ENCODE peak calls at places on chromosomes 2 and 18, in eight cellular contexts. B, P, M, U, T, Q, J and H are unnamed samples.

GRCh38 chr2:219901155-219901554 is 273.7 kb downstream of the SLC4A3 start:
- DNase-seq in J (no peak), U (no peak), P (no peak), T (no peak), Q (no peak), B (no peak), M (no peak), H (no peak)

GRCh38 chr18:8139971-8140406 is 469.2 kb upstream of the RAB12 start:
- DNase-seq in B (peak), U (no peak), M (peak), T (peak), J (no peak), P (peak), Q (peak), H (no peak)

GRCh38 chr18:76407681-76408080 is 87.4 kb downstream of the ZNF516 start:
- DNase-seq in P (no peak), Q (no peak), J (no peak), T (no peak), M (no peak), U (no peak), B (peak), H (no peak)

GRCh38 chr2:176784633-176785193 is 427.9 kb upstream of the HNRNPA3 start:
- DNase-seq in B (no peak), U (no peak), P (no peak), M (no peak), Q (no peak), T (no peak), J (no peak), H (no peak)

GRCh38 chr2:201471732-201472395 is 20.3 kb downstream of the STRADB start:
- DNase-seq in T (no peak), Q (peak), B (no peak), P (no peak), M (peak), J (no peak), U (no peak), H (no peak)

GRCh38 chr2:149363953-149364352 is 33.6 kb downstream of the LYPD6 start:
- DNase-seq in U (no peak), P (no peak), T (no peak), M (no peak), J (no peak), Q (no peak), B (no peak), H (no peak)

GRCh38 chr2:13015941-13016340 is 299.2 kb downstream of the TRIB2 start:
- DNase-seq in J (no peak), B (no peak), M (no peak), T (no peak), U (no peak), P (no peak), Q (no peak), H (no peak)

GRCh38 chr18:31278609-31279071 is 39.3 kb upstream of the DSG1 start:
- DNase-seq in P (no peak), M (no peak), Q (peak), J (no peak), B (no peak), U (no peak), T (no peak), H (no peak)

GRCh38 chr2:42567806-42568429 is 514 bp upstream of the MTA3 start:
- DNase-seq in M (peak), P (peak), B (peak), Q (peak), T (peak), U (no peak), J (peak), H (no peak)

GRCh38 chr18:79625195-79625923 is 54.2 kb upstream of the CTDP1 start:
- DNase-seq in Q (no peak), P (peak), M (no peak), T (no peak), U (no peak), J (no peak), B (no peak), H (no peak)

GRCh38 chr2:28906376-28906775 is 11.9 kb downstream of the WDR43 start:
- DNase-seq in T (no peak), U (no peak), M (no peak), Q (no peak), P (no peak), B (no peak), J (no peak), H (no peak)

GRCh38 chr2:176088937-176089842 is 3.3 kb upstream of the HOXD13 start:
- DNase-seq in J (no peak), U (no peak), Q (no peak), P (no peak), M (no peak), T (no peak), B (no peak), H (no peak)

GRCh38 chr2:73091696-73092095 is 20.2 kb upstream of the SFXN5 start:
- DNase-seq in M (no peak), B (no peak), U (no peak), Q (no peak), T (no peak), P (no peak), J (no peak), H (no peak)

DNA sequence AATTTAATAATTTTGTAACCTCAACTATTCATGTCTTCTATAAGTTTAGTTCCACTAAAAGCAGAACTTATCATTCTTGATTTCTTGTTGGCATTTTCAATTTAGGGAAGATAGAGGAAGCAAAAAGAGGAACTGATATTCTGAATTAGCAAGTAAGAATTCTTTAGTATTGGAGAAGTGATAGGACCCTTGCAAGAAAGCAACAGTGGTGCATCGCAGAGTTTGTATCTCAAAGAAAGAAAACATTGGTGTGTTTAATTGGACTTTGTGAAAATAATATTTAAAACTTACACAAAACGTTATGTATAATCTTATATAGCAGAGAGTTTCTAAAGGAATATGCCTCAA is 36.5 kb upstream of the TNFRSF11A start:
- DNase-seq in Q (no peak), J (no peak), T (no peak), U (no peak), B (no peak), M (no peak), P (no peak), H (no peak)
- H3K27ac ChIP-seq in Q (no peak), J (no peak), T (no peak), U (no peak), B (no peak), M (no peak), P (no peak), H (no peak)

DNA sequence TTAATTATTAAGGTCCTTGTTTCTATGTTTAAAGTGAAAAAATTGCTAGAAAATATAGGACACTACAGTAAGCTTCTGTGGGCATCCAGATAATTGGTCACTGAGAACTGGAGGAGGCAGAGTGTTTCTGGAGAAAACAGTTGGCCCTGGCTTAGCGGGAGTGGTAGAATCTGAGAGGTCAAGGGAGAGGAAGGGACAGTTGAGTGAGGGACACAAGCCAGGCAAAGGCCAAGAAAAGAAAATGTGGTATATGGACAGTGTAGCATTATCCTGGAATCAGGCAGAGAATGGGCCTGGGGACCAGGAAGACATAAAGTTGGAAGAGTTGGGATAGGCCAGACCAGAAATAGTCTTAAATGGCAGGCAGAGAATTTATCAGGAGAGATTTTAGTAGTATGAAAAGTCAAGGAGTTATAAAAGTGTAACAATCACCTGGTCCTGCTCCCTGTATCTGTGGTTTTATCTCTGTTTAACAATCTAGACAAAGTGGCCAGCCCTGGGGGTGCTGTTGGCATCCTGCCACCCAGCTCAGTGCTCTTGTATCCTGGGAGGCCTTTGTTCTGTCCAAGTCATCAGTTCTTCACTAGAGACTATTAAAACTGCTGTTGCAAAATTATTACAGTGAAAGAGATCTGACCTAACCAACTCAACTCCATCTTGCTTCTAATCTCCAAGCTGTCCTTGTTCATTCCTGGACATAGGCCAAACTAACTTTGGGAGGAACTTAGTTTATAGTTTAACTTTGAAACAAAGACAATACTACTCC is 15.4 kb upstream of the MSGN1 start:
- DNase-seq in M (no peak), T (no peak), Q (no peak), B (no peak), P (no peak), J (no peak), U (no peak), H (no peak)
- H3K27ac ChIP-seq in M (no peak), T (no peak), Q (no peak), B (no peak), P (no peak), J (no peak), U (no peak), H (no peak)

GRCh38 chr18:21272016-21272582 is 30.1 kb downstream of the GREB1L start:
- DNase-seq in J (no peak), M (no peak), B (no peak), P (no peak), U (no peak), T (no peak), Q (no peak), H (no peak)
- H3K27ac ChIP-seq in J (no peak), M (no peak), B (no peak), P (no peak), U (no peak), T (no peak), Q (peak), H (no peak)

GRCh38 chr2:60891175-60891574 is 9.8 kb downstream of the REL start:
- DNase-seq in P (no peak), B (no peak), T (no peak), M (no peak), Q (no peak), U (no peak), J (no peak), H (no peak)
- H3K27ac ChIP-seq in P (no peak), B (no peak), T (no peak), M (no peak), Q (no peak), U (no peak), J (no peak), H (no peak)

GRCh38 chr18:62721837-62722795 is 6.8 kb downstream of the PHLPP1 start:
- DNase-seq in P (no peak), J (no peak), Q (peak), T (no peak), M (no peak), U (no peak), B (no peak), H (no peak)
- H3K27ac ChIP-seq in P (no peak), J (no peak), Q (no peak), T (no peak), M (no peak), U (no peak), B (no peak), H (no peak)

DNA sequence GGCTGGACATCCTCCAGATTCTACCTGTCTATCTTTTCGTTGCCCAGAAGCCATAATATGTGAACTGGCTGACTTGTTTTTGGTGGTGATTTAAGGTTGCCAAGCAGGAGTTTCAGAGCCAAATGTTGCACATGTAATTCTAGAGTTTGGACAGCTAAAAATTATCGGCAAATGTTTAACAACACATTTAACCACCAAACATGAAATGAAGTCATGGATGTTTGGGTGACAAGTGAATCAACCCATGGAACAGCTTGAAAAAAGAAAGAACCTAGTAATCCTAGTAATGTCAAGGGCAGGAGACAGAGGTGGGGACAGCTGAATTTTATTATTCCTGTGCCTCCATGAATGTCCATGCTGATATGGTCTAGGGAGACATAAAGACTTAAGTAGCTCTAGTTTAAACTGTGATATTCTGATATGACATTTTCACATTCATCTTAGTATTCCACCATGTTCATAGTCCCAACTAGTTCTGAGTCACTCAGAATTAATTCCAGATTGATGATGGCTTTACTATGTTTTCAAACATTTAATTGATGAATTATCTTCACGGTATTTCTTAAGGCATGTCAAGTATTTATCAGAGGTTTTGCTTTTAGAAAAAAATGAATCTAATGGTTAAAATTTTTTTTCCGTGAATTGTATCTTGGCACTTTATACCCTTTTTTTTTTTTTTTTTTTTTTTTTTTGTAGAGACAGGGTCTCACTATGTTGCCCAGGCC is 101.7 kb downstream of the SOCS6 start:
- DNase-seq in Q (no peak), B (no peak), T (no peak), U (no peak), M (no peak), P (no peak), J (no peak), H (no peak)
- H3K27ac ChIP-seq in Q (no peak), B (no peak), T (no peak), U (no peak), M (peak), P (no peak), J (no peak), H (no peak)

GRCh38 chr2:101080214-101081068 is 70.7 kb downstream of the TBC1D8 start:
- DNase-seq in P (no peak), U (no peak), T (peak), B (no peak), Q (no peak), J (no peak), M (no peak), H (no peak)

GRCh38 chr2:101081508-101081907 is 69.7 kb downstream of the TBC1D8 start:
- DNase-seq in B (no peak), U (no peak), J (no peak), Q (no peak), T (no peak), M (no peak), P (no peak), H (no peak)

DNA sequence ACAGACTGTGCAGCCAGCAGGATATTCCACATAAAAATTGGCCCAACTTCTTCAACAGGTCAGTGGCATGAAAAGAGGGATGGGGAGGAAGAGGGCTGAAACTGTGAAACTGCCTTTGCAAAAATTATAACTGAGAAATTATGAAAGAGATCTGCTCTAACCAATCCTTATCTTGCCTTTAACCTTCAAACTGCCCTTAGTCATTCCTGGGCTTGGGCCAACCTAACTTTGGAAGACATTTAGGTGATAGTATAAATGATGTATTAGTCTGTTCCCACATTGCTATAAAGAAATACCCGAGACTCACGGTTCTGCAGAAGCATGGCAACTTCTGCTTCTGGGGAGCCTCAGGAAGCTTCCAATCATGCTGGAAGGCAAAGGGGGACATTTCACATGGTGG is 74.5 kb downstream of the RPL31 start:
- DNase-seq in U (no peak), P (no peak), M (no peak), J (no peak), T (no peak), B (peak), Q (peak), H (no peak)
- H3K27ac ChIP-seq in U (no peak), P (no peak), M (no peak), J (no peak), T (no peak), B (no peak), Q (no peak), H (no peak)

GRCh38 chr2:158967114-158967730 is 1.2 kb upstream of the TANC1 start:
- DNase-seq in M (no peak), U (no peak), T (no peak), B (peak), Q (no peak), J (no peak), P (peak), H (no peak)
- H3K27ac ChIP-seq in M (peak), U (no peak), T (peak), B (peak), Q (peak), J (no peak), P (peak), H (no peak)

DNA sequence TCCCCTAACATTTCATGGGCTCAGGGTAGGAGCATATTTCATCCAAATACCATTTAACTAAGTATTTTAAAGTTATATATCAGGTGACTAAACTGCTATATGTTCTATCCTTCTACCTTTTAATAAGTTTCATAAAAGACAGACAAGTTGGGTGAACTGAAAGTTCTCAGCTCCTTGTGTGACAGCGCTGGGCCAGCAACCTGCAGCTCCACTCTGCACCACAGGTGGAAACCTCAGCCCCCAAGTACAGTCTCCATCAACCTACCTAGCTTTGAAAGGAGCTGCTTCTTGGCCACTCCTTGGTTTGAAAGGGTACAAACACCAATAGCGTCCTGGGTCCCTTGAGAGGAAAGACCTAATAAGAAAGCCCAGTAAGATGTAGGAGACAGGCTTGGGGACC is 177.9 kb downstream of the PDE1A start:
- DNase-seq in B (no peak), Q (no peak), J (no peak), U (no peak), P (no peak), M (no peak), T (no peak), H (no peak)
- H3K27ac ChIP-seq in B (no peak), Q (no peak), J (no peak), U (no peak), P (no peak), M (no peak), T (no peak), H (no peak)